ENCODE peak calls at places on chromosome 10, in six cellular contexts. V is WTC11, U is endothelial cell, L is tibial artery, J is heart left ventricle, M is GM23338. C is an unnamed sample.

GRCh38 chr10:44974628-44975431 is 3.8 kb downstream of the DEPP1 start:
- DNase-seq in V (peak; percentile 57), U (peak; percentile 83), L (peak; percentile 84), J (peak; percentile 77), M (peak; percentile 75), C (no peak)

GRCh38 chr10:49334993-49335972 is 36.3 kb downstream of the C10orf71 start:
- DNase-seq in V (no peak), U (no peak), L (no peak), J (no peak), M (no peak), C (no peak)

GRCh38 chr10:929965-930364 is 1.5 kb downstream of the LARP4B start:
- DNase-seq in V (no peak), U (no peak), L (no peak), J (no peak), M (no peak), C (no peak)

GRCh38 chr10:122254831-122255230 is 16.3 kb upstream of the BTBD16 start:
- DNase-seq in V (no peak), U (no peak), L (no peak), J (no peak), M (no peak), C (no peak)

GRCh38 chr10:73991846-73992245 is 6.1 kb upstream of the VCL start:
- DNase-seq in V (no peak), U (no peak), L (peak; percentile 35), J (no peak), M (no peak), C (no peak)

GRCh38 chr10:109214916-109215740 is 708.2 kb downstream of the XPNPEP1 start:
- DNase-seq in V (no peak), U (no peak), L (no peak), J (no peak), M (no peak), C (no peak)

GRCh38 chr10:48249763-48250351 is 24.6 kb downstream of the FRMPD2 start:
- DNase-seq in V (no peak), U (no peak), L (no peak), J (no peak), M (no peak), C (no peak)

GRCh38 chr10:80670774-80671173 is 133.1 kb downstream of the SH2D4B start:
- DNase-seq in V (no peak), U (no peak), L (no peak), J (no peak), M (no peak), C (no peak)

GRCh38 chr10:112244197-112244596 is 39.0 kb upstream of the TECTB start:
- DNase-seq in V (no peak), U (no peak), L (no peak), J (no peak), M (no peak), C (no peak)

GRCh38 chr10:89301721-89302445 is at the start of gene IFIT2:
- DNase-seq in V (no peak), U (no peak), L (peak; percentile 46), J (peak; percentile 38), M (peak; percentile 8), C (no peak)

GRCh38 chr10:70711177-70711576 is 38.9 kb downstream of the ADAMTS14 start:
- DNase-seq in V (no peak), U (no peak), L (no peak), J (no peak), M (no peak), C (no peak)

GRCh38 chr10:62899316-62899715 is 83.2 kb upstream of the EGR2 start:
- DNase-seq in V (no peak), U (no peak), L (no peak), J (no peak), M (no peak), C (no peak)

GRCh38 chr10:95758351-95759025 is 2.5 kb downstream of the ENTPD1 start:
- DNase-seq in V (no peak), U (no peak), L (no peak), J (no peak), M (no peak), C (no peak)

GRCh38 chr10:78960316-78960800 is 108.4 kb upstream of the ZMIZ1 start:
- DNase-seq in V (no peak), U (no peak), L (peak; percentile 84), J (peak; percentile 82), M (no peak), C (no peak)

GRCh38 chr10:58435297-58435696 is 50.1 kb downstream of the TFAM start:
- DNase-seq in V (no peak), U (no peak), L (peak; percentile 88), J (no peak), M (peak; percentile 17), C (no peak)

GRCh38 chr10:1316107-1316805 is 260.1 kb downstream of the WDR37 start:
- DNase-seq in V (no peak), U (no peak), L (no peak), J (no peak), M (no peak), C (no peak)

GRCh38 chr10:71255817-71256660 is 43.7 kb downstream of the UNC5B start:
- DNase-seq in V (no peak), U (no peak), L (peak; percentile 57), J (no peak), M (no peak), C (no peak)

GRCh38 chr10:10903620-10904019 is 114.1 kb upstream of the CELF2 start:
- DNase-seq in V (no peak), U (no peak), L (no peak), J (no peak), M (peak; percentile 9), C (no peak)
- TF ChIP-seq CTCF in V (no peak), U (no peak), L (no peak), J (no peak), M (peak; percentile 39), C (no peak)

GRCh38 chr10:77404801-77405200 is 232.8 kb downstream of the KCNMA1 start:
- DNase-seq in V (no peak), U (no peak), L (no peak), J (no peak), M (no peak), C (no peak)

GRCh38 chr10:77398986-77399755 is 238.4 kb downstream of the KCNMA1 start:
- DNase-seq in V (no peak), U (no peak), L (no peak), J (no peak), M (no peak), C (no peak)

GRCh38 chr10:77403761-77404160 is 233.8 kb downstream of the KCNMA1 start:
- DNase-seq in V (no peak), U (no peak), L (no peak), J (no peak), M (no peak), C (no peak)

GRCh38 chr10:77400041-77400440 is 237.6 kb downstream of the KCNMA1 start:
- DNase-seq in V (no peak), U (no peak), L (no peak), J (no peak), M (no peak), C (no peak)

DNA sequence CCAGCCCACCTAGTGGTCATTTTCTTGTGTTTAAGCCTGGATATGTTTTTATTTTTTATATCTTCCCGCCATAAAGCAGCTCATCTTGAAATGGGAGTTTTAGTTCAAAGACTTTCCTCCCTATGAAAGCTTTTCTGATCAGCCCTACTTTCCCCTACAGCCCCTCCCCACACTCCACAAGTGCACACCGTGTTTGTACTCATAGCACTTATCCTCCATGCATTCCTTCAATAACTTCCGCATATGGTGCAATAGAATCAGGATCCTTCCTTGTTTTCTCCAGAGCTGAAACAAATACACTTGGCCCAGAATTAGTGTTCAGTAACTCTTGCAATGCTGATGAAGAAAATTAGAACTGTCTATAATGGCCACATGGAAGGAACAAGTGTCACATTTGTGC is 235.9 kb downstream of the KCNMA1 start:
- DNase-seq in V (no peak), U (no peak), L (no peak), J (no peak), M (no peak), C (no peak)
- TF ChIP-seq CTCF in V (no peak), U (no peak), L (no peak), J (no peak), M (no peak), C (no peak)

GRCh38 chr10:21020545-21020944 is 123.4 kb upstream of the NEBL start:
- DNase-seq in V (peak; percentile 76), U (peak; percentile 17), L (no peak), J (no peak), M (peak; percentile 82), C (no peak)

GRCh38 chr10:21022821-21023220 is 125.7 kb upstream of the NEBL start:
- DNase-seq in V (no peak), U (no peak), L (no peak), J (no peak), M (no peak), C (no peak)

GRCh38 chr10:21021231-21021630 is 124.1 kb upstream of the NEBL start:
- DNase-seq in V (no peak), U (no peak), L (no peak), J (no peak), M (no peak), C (no peak)

GRCh38 chr10:21021843-21022594 is 124.9 kb upstream of the NEBL start:
- DNase-seq in V (no peak), U (peak; percentile 6), L (no peak), J (no peak), M (peak; percentile 66), C (no peak)
- TF ChIP-seq CTCF in V (no peak), U (no peak), L (no peak), J (no peak), M (peak; percentile 46), C (no peak)

GRCh38 chr10:86178401-86179142 is 188.0 kb downstream of the GRID1 start:
- DNase-seq in V (peak; percentile 82), U (peak; percentile 61), L (peak; percentile 11), J (no peak), M (peak; percentile 87), C (no peak)
- TF ChIP-seq CTCF in V (peak; percentile 64), U (peak; percentile 69), L (peak; percentile 6), J (peak; percentile 7), M (peak; percentile 71), C (no peak)

GRCh38 chr10:11706911-11707567 is 35.1 kb upstream of the ECHDC3 start:
- DNase-seq in V (no peak), U (no peak), L (no peak), J (no peak), M (no peak), C (no peak)
- TF ChIP-seq CTCF in V (no peak), U (peak; percentile 27), L (no peak), J (no peak), M (peak; percentile 49), C (no peak)

GRCh38 chr10:33749042-33749441 is 414.6 kb upstream of the NRP1 start:
- DNase-seq in V (no peak), U (no peak), L (no peak), J (no peak), M (no peak), C (no peak)

GRCh38 chr10:33749809-33750208 is 415.3 kb upstream of the NRP1 start:
- DNase-seq in V (no peak), U (no peak), L (no peak), J (peak; percentile 69), M (no peak), C (no peak)

GRCh38 chr10:33758299-33758698 is 423.8 kb upstream of the NRP1 start:
- DNase-seq in V (no peak), U (no peak), L (no peak), J (no peak), M (no peak), C (no peak)

DNA sequence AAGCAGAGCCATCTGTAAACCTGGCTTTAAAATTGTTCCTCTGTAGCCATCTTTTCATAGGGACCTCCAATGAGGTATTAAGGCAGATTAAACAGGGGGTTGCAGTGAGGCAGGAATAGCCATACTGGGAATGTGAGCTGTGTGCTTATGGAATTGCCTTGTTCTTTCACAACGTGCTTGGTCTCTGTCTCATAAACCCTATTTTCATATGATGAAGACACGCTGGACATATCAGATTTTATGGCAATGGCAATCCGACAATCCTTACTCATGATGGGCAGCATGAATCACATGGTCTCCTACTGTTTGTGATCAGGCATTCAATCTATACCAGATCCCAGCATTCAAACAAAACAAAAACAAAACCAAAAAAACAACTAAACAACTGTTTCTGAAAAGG is 418.9 kb upstream of the NRP1 start:
- DNase-seq in V (no peak), U (no peak), L (no peak), J (no peak), M (no peak), C (no peak)
- TF ChIP-seq CTCF in V (no peak), U (no peak), L (no peak), J (no peak), M (no peak), C (no peak)